ENCODE peak calls at places on chromosomes 11 and 22, in nine cellular contexts. W, N, A, S, F, T, E, L and U are unnamed samples.
A peak's percentile ranks its signal among the peaks of the same experiment; 100 is the strongest.

GRCh38 chr11:110507328-110507727 is 77.6 kb downstream of the FDX1 start:
- DNase-seq in W (no peak), N (no peak), A (no peak), S (no peak), F (no peak), T (no peak), E (no peak), L (no peak), U (no peak)

GRCh38 chr11:120776683-120777010 is 247.3 kb upstream of the TBCEL start:
- DNase-seq in W (no peak), N (no peak), A (no peak), S (no peak), F (no peak), T (no peak), E (no peak), L (no peak), U (no peak)

GRCh38 chr22:30717331-30717921 is 22.8 kb downstream of the OSBP2 start:
- DNase-seq in W (no peak), N (no peak), A (no peak), S (no peak), F (no peak), T (peak; percentile 38), E (no peak), L (peak; percentile 23), U (no peak)

GRCh38 chr11:61586792-61587430 is 6.0 kb upstream of the SYT7 start:
- DNase-seq in W (no peak), N (no peak), A (no peak), S (no peak), F (no peak), T (no peak), E (no peak), L (no peak), U (no peak)

GRCh38 chr11:117459979-117460300 is 132.3 kb downstream of the CEP164 start:
- DNase-seq in W (no peak), N (no peak), A (no peak), S (no peak), F (no peak), T (no peak), E (no peak), L (no peak), U (no peak)

GRCh38 chr11:12066799-12067508 is 43.4 kb upstream of the MICAL2 start:
- DNase-seq in W (no peak), N (no peak), A (no peak), S (no peak), F (no peak), T (no peak), E (peak; percentile 76), L (no peak), U (peak; percentile 83)

GRCh38 chr11:104573431-104573830 is 324.8 kb downstream of the CASP12 start:
- DNase-seq in W (no peak), N (no peak), A (no peak), S (no peak), F (no peak), T (peak; percentile 75), E (no peak), L (no peak), U (no peak)

GRCh38 chr22:25057013-25057881 is 104.7 kb downstream of the KIAA1671 start:
- DNase-seq in W (no peak), N (peak; percentile 79), A (peak; percentile 71), S (peak; percentile 58), F (peak; percentile 50), T (peak; percentile 12), E (peak; percentile 73), L (peak; percentile 87), U (peak; percentile 89)

GRCh38 chr11:42065199-42065598 is 605.7 kb upstream of the LRRC4C start:
- DNase-seq in W (no peak), N (no peak), A (no peak), S (no peak), F (no peak), T (no peak), E (no peak), L (no peak), U (no peak)

GRCh38 chr11:122170815-122171475 is 54.9 kb upstream of the BLID start:
- DNase-seq in W (no peak), N (no peak), A (no peak), S (no peak), F (no peak), T (no peak), E (no peak), L (peak; percentile 1), U (peak; percentile 37)

GRCh38 chr11:97345031-97345430 is 955.2 kb downstream of the JRKL start:
- DNase-seq in W (no peak), N (no peak), A (no peak), S (no peak), F (no peak), T (no peak), E (no peak), L (no peak), U (no peak)

GRCh38 chr11:74826901-74827300 is 78.3 kb downstream of the RNF169 start:
- DNase-seq in W (no peak), N (no peak), A (no peak), S (no peak), F (no peak), T (no peak), E (no peak), L (no peak), U (no peak)